ENCODE peak calls at places on chromosomes 2 and 18, in five cellular contexts. One of them, this sample, is unnamed. For H3K27me3, the result is how much of the 10 kb centered on the place peaks cover.

GRCh38 chr2:188443207-188443606 is 151.5 kb downstream of the GULP1 start:
- DNase-seq in heart left ventricle: no peak
- DNase-seq in upper lobe of left lung: no peak
- DNase-seq in spleen: no peak
- DNase-seq in gastrocnemius medialis: no peak
- DNase-seq in this sample: no peak

GRCh38 chr18:79872852-79873444 is 75.2 kb downstream of the KCNG2 start:
- DNase-seq in heart left ventricle: no peak
- DNase-seq in upper lobe of left lung: no peak
- DNase-seq in spleen: peak
- DNase-seq in gastrocnemius medialis: no peak
- DNase-seq in this sample: no peak

GRCh38 chr18:54444309-54444914 is 86.7 kb downstream of the C18orf54 start:
- DNase-seq in heart left ventricle: peak
- DNase-seq in upper lobe of left lung: peak
- DNase-seq in spleen: peak
- DNase-seq in gastrocnemius medialis: no peak
- DNase-seq in this sample: no peak

GRCh38 chr2:202002381-202002780 is 31.3 kb upstream of the FZD7 start:
- DNase-seq in heart left ventricle: no peak
- DNase-seq in upper lobe of left lung: no peak
- DNase-seq in spleen: no peak
- DNase-seq in gastrocnemius medialis: no peak
- DNase-seq in this sample: no peak

GRCh38 chr2:119383410-119384140 is 16.8 kb downstream of the DBI start:
- DNase-seq in heart left ventricle: no peak
- DNase-seq in upper lobe of left lung: no peak
- DNase-seq in spleen: no peak
- DNase-seq in gastrocnemius medialis: no peak
- DNase-seq in this sample: no peak

GRCh38 chr18:13375302-13376255 is 157.0 kb downstream of the LDLRAD4 start:
- DNase-seq in heart left ventricle: peak
- DNase-seq in upper lobe of left lung: peak
- DNase-seq in spleen: no peak
- DNase-seq in gastrocnemius medialis: peak
- DNase-seq in this sample: peak

GRCh38 chr2:101787097-101787496 is 89.6 kb downstream of the MAP4K4 start:
- DNase-seq in heart left ventricle: no peak
- DNase-seq in upper lobe of left lung: no peak
- DNase-seq in spleen: no peak
- DNase-seq in gastrocnemius medialis: no peak
- DNase-seq in this sample: no peak

GRCh38 chr18:47756364-47757016 is 174.0 kb downstream of the SMAD2 start:
- DNase-seq in heart left ventricle: peak
- DNase-seq in upper lobe of left lung: peak
- DNase-seq in spleen: peak
- DNase-seq in gastrocnemius medialis: no peak
- DNase-seq in this sample: peak

GRCh38 chr2:164766217-164766616 is 75.4 kb downstream of the COBLL1 start:
- DNase-seq in heart left ventricle: no peak
- DNase-seq in upper lobe of left lung: no peak
- DNase-seq in spleen: no peak
- DNase-seq in gastrocnemius medialis: no peak
- DNase-seq in this sample: no peak

GRCh38 chr2:43193996-43194869 is 32.2 kb downstream of the ZFP36L2 start:
- DNase-seq in heart left ventricle: no peak
- DNase-seq in upper lobe of left lung: peak
- DNase-seq in spleen: no peak
- DNase-seq in gastrocnemius medialis: no peak
- DNase-seq in this sample: no peak

GRCh38 chr2:101718993-101719571 is 21.6 kb downstream of the MAP4K4 start:
- DNase-seq in heart left ventricle: no peak
- DNase-seq in upper lobe of left lung: no peak
- DNase-seq in spleen: no peak
- DNase-seq in gastrocnemius medialis: no peak
- DNase-seq in this sample: no peak

GRCh38 chr2:12821656-12822055 is 104.9 kb downstream of the TRIB2 start:
- DNase-seq in heart left ventricle: no peak
- DNase-seq in upper lobe of left lung: no peak
- DNase-seq in spleen: no peak
- DNase-seq in gastrocnemius medialis: no peak
- DNase-seq in this sample: no peak

GRCh38 chr18:31648966-31649429 is 35.4 kb downstream of the B4GALT6 start:
- DNase-seq in heart left ventricle: no peak
- DNase-seq in upper lobe of left lung: no peak
- DNase-seq in spleen: no peak
- DNase-seq in gastrocnemius medialis: no peak
- DNase-seq in this sample: no peak

GRCh38 chr2:134169788-134170187 is 84.1 kb upstream of the MGAT5 start:
- DNase-seq in heart left ventricle: no peak
- DNase-seq in upper lobe of left lung: no peak
- DNase-seq in spleen: no peak
- DNase-seq in gastrocnemius medialis: no peak
- DNase-seq in this sample: no peak

GRCh38 chr2:106334802-106335201 is 133.4 kb downstream of the RGPD3 start:
- DNase-seq in heart left ventricle: no peak
- DNase-seq in upper lobe of left lung: no peak
- DNase-seq in spleen: no peak
- DNase-seq in gastrocnemius medialis: no peak
- DNase-seq in this sample: no peak

GRCh38 chr2:147531299-147531698 is 313.5 kb upstream of the ACVR2A start:
- DNase-seq in heart left ventricle: no peak
- DNase-seq in upper lobe of left lung: no peak
- DNase-seq in spleen: no peak
- DNase-seq in gastrocnemius medialis: no peak
- DNase-seq in this sample: no peak

GRCh38 chr2:1661891-1662605 is 82.3 kb downstream of the PXDN start:
- DNase-seq in heart left ventricle: peak
- DNase-seq in upper lobe of left lung: peak
- DNase-seq in spleen: no peak
- DNase-seq in gastrocnemius medialis: no peak
- DNase-seq in this sample: no peak

GRCh38 chr18:50836521-50836957 is 16.7 kb upstream of the MRO start:
- DNase-seq in heart left ventricle: no peak
- DNase-seq in upper lobe of left lung: peak
- DNase-seq in spleen: no peak
- DNase-seq in gastrocnemius medialis: no peak
- DNase-seq in this sample: no peak

GRCh38 chr2:220279372-220279771 is 651.9 kb downstream of the SLC4A3 start:
- DNase-seq in heart left ventricle: no peak
- DNase-seq in upper lobe of left lung: no peak
- DNase-seq in spleen: no peak
- DNase-seq in gastrocnemius medialis: no peak
- DNase-seq in this sample: no peak

GRCh38 chr2:36618381-36618780 is 20.4 kb upstream of the FEZ2 start:
- DNase-seq in heart left ventricle: no peak
- DNase-seq in upper lobe of left lung: peak
- DNase-seq in spleen: no peak
- DNase-seq in gastrocnemius medialis: no peak
- DNase-seq in this sample: no peak

GRCh38 chr2:227052879-227053278 is 111.1 kb downstream of the COL4A4 start:
- DNase-seq in heart left ventricle: no peak
- DNase-seq in upper lobe of left lung: no peak
- DNase-seq in spleen: no peak
- DNase-seq in gastrocnemius medialis: no peak
- DNase-seq in this sample: no peak

GRCh38 chr2:12619975-12620374 is 96.8 kb upstream of the TRIB2 start:
- DNase-seq in heart left ventricle: no peak
- DNase-seq in upper lobe of left lung: no peak
- DNase-seq in spleen: no peak
- DNase-seq in gastrocnemius medialis: no peak
- DNase-seq in this sample: peak

GRCh38 chr2:222903234-222904220 is 42.7 kb downstream of the ACSL3 start:
- DNase-seq in heart left ventricle: no peak
- DNase-seq in upper lobe of left lung: peak
- DNase-seq in spleen: no peak
- DNase-seq in gastrocnemius medialis: no peak
- DNase-seq in this sample: peak

GRCh38 chr2:46379213-46380037 is 82.2 kb downstream of the EPAS1 start:
- DNase-seq in heart left ventricle: no peak
- DNase-seq in upper lobe of left lung: no peak
- DNase-seq in spleen: no peak
- DNase-seq in gastrocnemius medialis: no peak
- DNase-seq in this sample: no peak

GRCh38 chr2:109063326-109063670 is 65.7 kb upstream of the SH3RF3 start:
- DNase-seq in heart left ventricle: no peak
- DNase-seq in upper lobe of left lung: no peak
- DNase-seq in spleen: peak
- DNase-seq in gastrocnemius medialis: no peak
- DNase-seq in this sample: no peak

GRCh38 chr2:11753886-11754704 is 7.7 kb downstream of the LPIN1 start:
- DNase-seq in heart left ventricle: no peak
- DNase-seq in upper lobe of left lung: no peak
- DNase-seq in spleen: peak
- DNase-seq in gastrocnemius medialis: peak
- DNase-seq in this sample: no peak

GRCh38 chr18:1014951-1015627 is 110.4 kb downstream of the ADCYAP1 start:
- DNase-seq in heart left ventricle: no peak
- DNase-seq in upper lobe of left lung: peak
- DNase-seq in spleen: no peak
- DNase-seq in gastrocnemius medialis: no peak
- DNase-seq in this sample: no peak

GRCh38 chr2:237598468-237599208 is 8.1 kb upstream of the RAB17 start:
- DNase-seq in heart left ventricle: no peak
- DNase-seq in upper lobe of left lung: no peak
- DNase-seq in spleen: no peak
- DNase-seq in gastrocnemius medialis: no peak
- DNase-seq in this sample: no peak

GRCh38 chr2:198309673-198310280 is 505.4 kb downstream of the PLCL1 start:
- DNase-seq in heart left ventricle: no peak
- DNase-seq in upper lobe of left lung: no peak
- DNase-seq in spleen: no peak
- DNase-seq in gastrocnemius medialis: no peak
- DNase-seq in this sample: peak

GRCh38 chr2:198314559-198315153 is 510.3 kb downstream of the PLCL1 start:
- DNase-seq in heart left ventricle: no peak
- DNase-seq in upper lobe of left lung: no peak
- DNase-seq in spleen: no peak
- DNase-seq in gastrocnemius medialis: no peak
- DNase-seq in this sample: peak

GRCh38 chr2:198311020-198311419 is 506.6 kb downstream of the PLCL1 start:
- DNase-seq in heart left ventricle: no peak
- DNase-seq in upper lobe of left lung: no peak
- DNase-seq in spleen: no peak
- DNase-seq in gastrocnemius medialis: no peak
- DNase-seq in this sample: no peak

GRCh38 chr2:198315791-198316190 is 511.4 kb downstream of the PLCL1 start:
- DNase-seq in heart left ventricle: no peak
- DNase-seq in upper lobe of left lung: no peak
- DNase-seq in spleen: no peak
- DNase-seq in gastrocnemius medialis: no peak
- DNase-seq in this sample: no peak

DNA sequence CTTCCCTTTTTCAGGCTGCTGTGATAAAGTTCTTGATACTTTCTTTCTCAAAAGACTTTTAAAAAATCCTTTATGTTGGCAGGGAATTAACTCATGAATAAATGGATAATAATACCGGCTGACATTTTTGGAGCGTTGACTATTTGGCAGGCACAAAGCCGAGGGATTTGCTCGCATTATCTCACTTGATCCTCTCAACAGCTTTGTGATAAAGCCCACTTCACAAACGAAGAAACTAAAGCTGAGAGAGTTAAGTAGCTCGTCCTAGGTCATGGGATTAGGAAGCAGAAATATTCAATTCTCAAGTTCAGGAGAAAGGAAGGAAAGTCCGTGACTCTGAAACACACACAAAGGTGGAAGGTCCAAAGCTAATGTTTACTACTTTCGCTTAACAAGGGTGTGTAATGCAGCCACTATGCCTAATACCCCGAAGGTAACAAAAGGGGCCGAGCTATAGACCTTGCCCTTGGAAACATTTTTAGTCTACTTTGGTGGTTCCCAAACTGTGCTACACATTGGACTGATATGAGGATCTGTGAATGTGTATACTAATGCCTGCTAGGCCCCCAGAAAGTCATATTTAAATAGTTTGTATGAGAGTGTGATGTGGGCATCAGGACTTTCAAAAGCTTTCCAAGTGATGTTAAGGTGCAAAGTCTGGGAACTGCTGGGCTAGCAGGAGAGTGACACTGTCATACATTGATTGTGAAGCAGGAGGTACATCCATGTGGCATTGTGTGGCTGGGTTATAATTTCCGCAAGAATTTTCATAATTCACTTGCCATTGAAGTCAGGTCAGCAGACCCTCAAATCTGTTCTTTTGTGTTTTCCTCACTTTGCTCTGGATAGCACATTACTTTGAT is 508.5 kb downstream of the PLCL1 start:
- DNase-seq in heart left ventricle: no peak
- DNase-seq in upper lobe of left lung: no peak
- DNase-seq in spleen: no peak
- DNase-seq in gastrocnemius medialis: no peak
- DNase-seq in this sample: no peak
- H3K27me3 ChIP-seq in heart left ventricle: under half
- H3K27me3 ChIP-seq in upper lobe of left lung: under half
- H3K27me3 ChIP-seq in spleen: under half
- H3K27me3 ChIP-seq in gastrocnemius medialis: under half
- H3K27me3 ChIP-seq in this sample: under half

GRCh38 chr2:120654383-120655134 is 81.1 kb upstream of the GLI2 start:
- DNase-seq in heart left ventricle: peak
- DNase-seq in upper lobe of left lung: no peak
- DNase-seq in spleen: no peak
- DNase-seq in gastrocnemius medialis: no peak
- DNase-seq in this sample: no peak
- TF ChIP-seq POLR2A in heart left ventricle: no peak
- TF ChIP-seq POLR2A in upper lobe of left lung: no peak
- TF ChIP-seq POLR2A in spleen: no peak
- TF ChIP-seq POLR2A in gastrocnemius medialis: no peak
- TF ChIP-seq POLR2A in this sample: no peak

DNA sequence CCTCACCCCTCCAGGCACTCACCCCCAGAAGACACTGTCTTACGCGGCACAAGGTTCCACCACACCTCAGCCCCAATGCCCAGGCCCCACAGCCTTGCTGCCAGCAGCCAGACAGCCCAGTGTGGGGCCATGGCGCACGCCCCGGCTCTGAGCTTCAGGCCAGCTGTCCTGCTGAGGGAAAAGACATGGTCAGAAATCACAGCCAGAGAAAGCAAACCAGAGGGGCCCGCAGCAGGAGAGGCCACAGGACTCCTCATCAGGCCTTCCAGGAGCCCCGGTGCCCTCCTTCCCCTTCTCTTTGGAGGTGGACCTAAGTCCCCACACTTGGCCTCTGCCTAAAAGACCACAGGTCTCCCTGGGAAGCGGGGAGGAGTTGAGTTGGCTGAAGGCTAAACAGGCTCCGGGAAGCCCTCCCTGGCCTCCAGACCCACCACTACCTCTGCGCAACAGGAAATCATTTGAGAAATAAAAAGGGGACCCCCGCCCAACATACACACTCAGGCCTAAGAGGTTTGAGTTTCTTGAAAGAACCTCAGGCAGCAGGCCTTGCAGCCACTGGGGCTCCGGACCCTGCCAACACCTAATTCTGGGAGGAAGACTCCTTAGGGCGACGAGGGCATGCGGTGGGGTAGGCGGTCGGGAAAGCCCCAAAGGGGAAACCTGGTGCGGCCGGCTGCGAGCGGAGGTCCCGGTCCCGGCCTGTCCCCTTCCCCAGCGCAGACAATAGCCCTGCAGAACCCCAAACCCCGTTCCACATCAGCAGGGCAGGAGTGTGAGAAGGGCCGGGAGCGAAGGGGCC is 1.9 kb downstream of the SEMA4C start:
- DNase-seq in heart left ventricle: peak
- DNase-seq in upper lobe of left lung: no peak
- DNase-seq in spleen: peak
- DNase-seq in gastrocnemius medialis: no peak
- DNase-seq in this sample: no peak
- H3K27me3 ChIP-seq in heart left ventricle: under half
- H3K27me3 ChIP-seq in upper lobe of left lung: under half
- H3K27me3 ChIP-seq in spleen: half or more
- H3K27me3 ChIP-seq in gastrocnemius medialis: under half
- H3K27me3 ChIP-seq in this sample: under half

GRCh38 chr2:23940262-23940975 is at the start of gene UBXN2A:
- DNase-seq in heart left ventricle: peak
- DNase-seq in upper lobe of left lung: peak
- DNase-seq in spleen: peak
- DNase-seq in gastrocnemius medialis: peak
- DNase-seq in this sample: peak
- TF ChIP-seq POLR2A in heart left ventricle: peak
- TF ChIP-seq POLR2A in upper lobe of left lung: peak
- TF ChIP-seq POLR2A in spleen: peak
- TF ChIP-seq POLR2A in gastrocnemius medialis: peak
- TF ChIP-seq POLR2A in this sample: peak